ENCODE peak calls at places on chromosomes 1 and 21, in ten cellular contexts. One of them, this sample, is unnamed.

GRCh38 chr21:25578070-25578961 is 29.0 kb downstream of the MRPL39 start:
- DNase-seq in prostate gland: no peak
- DNase-seq in lower leg skin: no peak
- DNase-seq in A549: no peak
- DNase-seq in body of pancreas: no peak
- DNase-seq in NB4: no peak
- DNase-seq in GM12878: peak
- DNase-seq in HepG2: peak
- DNase-seq in breast epithelium: no peak
- DNase-seq in HCT116: no peak
- DNase-seq in this sample: no peak

GRCh38 chr1:2791027-2791760 is 10.3 kb downstream of the TTC34 start:
- DNase-seq in prostate gland: no peak
- DNase-seq in lower leg skin: no peak
- DNase-seq in A549: no peak
- DNase-seq in body of pancreas: no peak
- DNase-seq in NB4: no peak
- DNase-seq in GM12878: no peak
- DNase-seq in HepG2: no peak
- DNase-seq in breast epithelium: no peak
- DNase-seq in HCT116: no peak
- DNase-seq in this sample: no peak

GRCh38 chr21:37259426-37259825 is 7.7 kb downstream of the VPS26C start:
- DNase-seq in prostate gland: no peak
- DNase-seq in lower leg skin: no peak
- DNase-seq in A549: no peak
- DNase-seq in body of pancreas: no peak
- DNase-seq in NB4: no peak
- DNase-seq in GM12878: no peak
- DNase-seq in HepG2: no peak
- DNase-seq in breast epithelium: no peak
- DNase-seq in HCT116: no peak
- DNase-seq in this sample: no peak

GRCh38 chr1:151062738-151063371 is 2.7 kb downstream of the MLLT11 start:
- DNase-seq in prostate gland: no peak
- DNase-seq in lower leg skin: no peak
- DNase-seq in A549: peak
- DNase-seq in body of pancreas: no peak
- DNase-seq in NB4: no peak
- DNase-seq in GM12878: no peak
- DNase-seq in HepG2: no peak
- DNase-seq in breast epithelium: no peak
- DNase-seq in HCT116: no peak
- DNase-seq in this sample: peak

GRCh38 chr1:20385630-20386029 is 95.0 kb downstream of the VWA5B1 start:
- DNase-seq in prostate gland: no peak
- DNase-seq in lower leg skin: no peak
- DNase-seq in A549: no peak
- DNase-seq in body of pancreas: no peak
- DNase-seq in NB4: no peak
- DNase-seq in GM12878: no peak
- DNase-seq in HepG2: no peak
- DNase-seq in breast epithelium: no peak
- DNase-seq in HCT116: no peak
- DNase-seq in this sample: no peak

GRCh38 chr1:35180776-35181374 is 12.1 kb downstream of the SFPQ start:
- DNase-seq in prostate gland: no peak
- DNase-seq in lower leg skin: no peak
- DNase-seq in A549: no peak
- DNase-seq in body of pancreas: no peak
- DNase-seq in NB4: peak
- DNase-seq in GM12878: no peak
- DNase-seq in HepG2: no peak
- DNase-seq in breast epithelium: no peak
- DNase-seq in HCT116: no peak
- DNase-seq in this sample: no peak

GRCh38 chr1:222224576-222224975 is 323.3 kb downstream of the HHIPL2 start:
- DNase-seq in prostate gland: no peak
- DNase-seq in lower leg skin: no peak
- DNase-seq in A549: no peak
- DNase-seq in body of pancreas: no peak
- DNase-seq in NB4: no peak
- DNase-seq in GM12878: no peak
- DNase-seq in HepG2: no peak
- DNase-seq in breast epithelium: no peak
- DNase-seq in HCT116: no peak
- DNase-seq in this sample: no peak

GRCh38 chr1:6070450-6070974 is 24.8 kb downstream of the KCNAB2 start:
- DNase-seq in prostate gland: no peak
- DNase-seq in lower leg skin: no peak
- DNase-seq in A549: no peak
- DNase-seq in body of pancreas: no peak
- DNase-seq in NB4: no peak
- DNase-seq in GM12878: no peak
- DNase-seq in HepG2: no peak
- DNase-seq in breast epithelium: no peak
- DNase-seq in HCT116: no peak
- DNase-seq in this sample: peak

GRCh38 chr1:223731076-223731770 is 18.9 kb downstream of the CAPN2 start:
- DNase-seq in prostate gland: no peak
- DNase-seq in lower leg skin: no peak
- DNase-seq in A549: no peak
- DNase-seq in body of pancreas: peak
- DNase-seq in NB4: no peak
- DNase-seq in GM12878: no peak
- DNase-seq in HepG2: no peak
- DNase-seq in breast epithelium: peak
- DNase-seq in HCT116: no peak
- DNase-seq in this sample: peak

GRCh38 chr1:181134543-181135461 is 46.3 kb downstream of the IER5 start:
- DNase-seq in prostate gland: peak
- DNase-seq in lower leg skin: peak
- DNase-seq in A549: peak
- DNase-seq in body of pancreas: peak
- DNase-seq in NB4: peak
- DNase-seq in GM12878: peak
- DNase-seq in HepG2: no peak
- DNase-seq in breast epithelium: peak
- DNase-seq in HCT116: no peak
- DNase-seq in this sample: peak

GRCh38 chr1:37811027-37811655 is 3.1 kb upstream of the YRDC start:
- DNase-seq in prostate gland: no peak
- DNase-seq in lower leg skin: peak
- DNase-seq in A549: peak
- DNase-seq in body of pancreas: peak
- DNase-seq in NB4: peak
- DNase-seq in GM12878: no peak
- DNase-seq in HepG2: peak
- DNase-seq in breast epithelium: peak
- DNase-seq in HCT116: peak
- DNase-seq in this sample: peak

DNA sequence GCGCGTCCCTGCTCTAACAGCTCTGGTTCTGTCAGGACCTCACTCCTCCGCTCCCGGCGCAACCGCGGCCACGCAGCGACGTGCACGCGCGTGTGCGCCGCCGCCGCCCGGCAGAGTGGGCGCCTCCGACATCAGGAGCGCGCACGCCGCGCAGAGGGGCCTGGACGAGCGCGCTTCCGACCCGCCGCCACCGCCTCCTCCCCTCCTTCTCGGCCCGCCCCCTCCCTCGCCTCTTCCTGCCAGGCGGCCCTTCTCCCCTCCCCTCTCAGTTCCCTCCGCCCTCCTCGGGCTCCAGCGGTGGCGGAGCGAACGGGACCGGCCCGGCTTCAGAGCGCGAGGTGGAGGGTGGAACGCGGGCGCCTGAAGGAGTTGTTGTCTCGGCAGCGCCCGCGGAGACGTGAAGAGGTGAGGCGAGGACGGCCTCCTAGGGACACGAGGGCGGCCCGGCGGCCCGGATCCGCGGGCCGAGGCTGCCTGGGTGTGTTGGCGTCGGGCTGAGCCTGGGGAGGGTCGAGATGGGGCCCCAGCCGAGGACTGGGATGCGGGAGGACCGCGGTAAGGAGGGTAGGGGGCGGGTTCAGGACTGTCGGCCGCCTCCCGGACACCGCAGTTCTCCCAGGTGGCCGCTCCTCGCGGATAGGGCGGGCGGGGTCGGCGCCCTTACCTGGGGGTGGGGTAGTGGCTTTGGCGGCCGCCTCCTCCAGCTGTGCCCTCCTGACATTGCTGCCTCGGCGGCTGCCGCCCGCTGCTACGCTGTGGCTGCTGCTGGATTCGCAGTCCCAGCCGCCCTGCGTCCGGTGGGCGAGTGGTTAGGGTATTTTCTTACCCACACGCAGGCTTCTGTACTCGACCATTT is at the start of gene RABGAP1L:
- DNase-seq in prostate gland: peak
- DNase-seq in lower leg skin: peak
- DNase-seq in A549: peak
- DNase-seq in body of pancreas: peak
- DNase-seq in NB4: peak
- DNase-seq in GM12878: peak
- DNase-seq in HepG2: peak
- DNase-seq in breast epithelium: peak
- DNase-seq in HCT116: peak
- DNase-seq in this sample: peak
- TF ChIP-seq POLR2A in prostate gland: peak
- TF ChIP-seq POLR2A in lower leg skin: no peak
- TF ChIP-seq POLR2A in A549: peak
- TF ChIP-seq POLR2A in body of pancreas: peak
- TF ChIP-seq POLR2A in NB4: peak
- TF ChIP-seq POLR2A in GM12878: peak
- TF ChIP-seq POLR2A in HepG2: peak
- TF ChIP-seq POLR2A in breast epithelium: peak
- TF ChIP-seq POLR2A in HCT116: peak
- TF ChIP-seq POLR2A in this sample: no peak

GRCh38 chr1:173865468-173866164 is 2.2 kb downstream of the GAS5 start:
- DNase-seq in prostate gland: no peak
- DNase-seq in lower leg skin: no peak
- DNase-seq in A549: no peak
- DNase-seq in body of pancreas: no peak
- DNase-seq in NB4: no peak
- DNase-seq in GM12878: no peak
- DNase-seq in HepG2: no peak
- DNase-seq in breast epithelium: no peak
- DNase-seq in HCT116: no peak
- DNase-seq in this sample: no peak

GRCh38 chr1:173867753-173868265 is at the start of gene GAS5:
- DNase-seq in prostate gland: peak
- DNase-seq in lower leg skin: peak
- DNase-seq in A549: peak
- DNase-seq in body of pancreas: peak
- DNase-seq in NB4: peak
- DNase-seq in GM12878: peak
- DNase-seq in HepG2: peak
- DNase-seq in breast epithelium: peak
- DNase-seq in HCT116: peak
- DNase-seq in this sample: peak

GRCh38 chr1:173868266-173869107 is at the start of gene ZBTB37:
- DNase-seq in prostate gland: peak
- DNase-seq in lower leg skin: peak
- DNase-seq in A549: peak
- DNase-seq in body of pancreas: peak
- DNase-seq in NB4: peak
- DNase-seq in GM12878: no peak
- DNase-seq in HepG2: peak
- DNase-seq in breast epithelium: peak
- DNase-seq in HCT116: peak
- DNase-seq in this sample: peak

GRCh38 chr1:173866462-173866861 is 1.3 kb downstream of the GAS5 start:
- DNase-seq in prostate gland: no peak
- DNase-seq in lower leg skin: no peak
- DNase-seq in A549: no peak
- DNase-seq in body of pancreas: no peak
- DNase-seq in NB4: peak
- DNase-seq in GM12878: no peak
- DNase-seq in HepG2: no peak
- DNase-seq in breast epithelium: no peak
- DNase-seq in HCT116: no peak
- DNase-seq in this sample: no peak

GRCh38 chr1:173867141-173867752 is 542 bp downstream of the GAS5 start:
- DNase-seq in prostate gland: no peak
- DNase-seq in lower leg skin: no peak
- DNase-seq in A549: no peak
- DNase-seq in body of pancreas: no peak
- DNase-seq in NB4: no peak
- DNase-seq in GM12878: no peak
- DNase-seq in HepG2: no peak
- DNase-seq in breast epithelium: no peak
- DNase-seq in HCT116: no peak
- DNase-seq in this sample: no peak
- TF ChIP-seq POLR2A in prostate gland: no peak
- TF ChIP-seq POLR2A in lower leg skin: no peak
- TF ChIP-seq POLR2A in A549: no peak
- TF ChIP-seq POLR2A in body of pancreas: no peak
- TF ChIP-seq POLR2A in NB4: no peak
- TF ChIP-seq POLR2A in GM12878: no peak
- TF ChIP-seq POLR2A in HepG2: no peak
- TF ChIP-seq POLR2A in breast epithelium: no peak
- TF ChIP-seq POLR2A in HCT116: no peak
- TF ChIP-seq POLR2A in this sample: no peak

DNA sequence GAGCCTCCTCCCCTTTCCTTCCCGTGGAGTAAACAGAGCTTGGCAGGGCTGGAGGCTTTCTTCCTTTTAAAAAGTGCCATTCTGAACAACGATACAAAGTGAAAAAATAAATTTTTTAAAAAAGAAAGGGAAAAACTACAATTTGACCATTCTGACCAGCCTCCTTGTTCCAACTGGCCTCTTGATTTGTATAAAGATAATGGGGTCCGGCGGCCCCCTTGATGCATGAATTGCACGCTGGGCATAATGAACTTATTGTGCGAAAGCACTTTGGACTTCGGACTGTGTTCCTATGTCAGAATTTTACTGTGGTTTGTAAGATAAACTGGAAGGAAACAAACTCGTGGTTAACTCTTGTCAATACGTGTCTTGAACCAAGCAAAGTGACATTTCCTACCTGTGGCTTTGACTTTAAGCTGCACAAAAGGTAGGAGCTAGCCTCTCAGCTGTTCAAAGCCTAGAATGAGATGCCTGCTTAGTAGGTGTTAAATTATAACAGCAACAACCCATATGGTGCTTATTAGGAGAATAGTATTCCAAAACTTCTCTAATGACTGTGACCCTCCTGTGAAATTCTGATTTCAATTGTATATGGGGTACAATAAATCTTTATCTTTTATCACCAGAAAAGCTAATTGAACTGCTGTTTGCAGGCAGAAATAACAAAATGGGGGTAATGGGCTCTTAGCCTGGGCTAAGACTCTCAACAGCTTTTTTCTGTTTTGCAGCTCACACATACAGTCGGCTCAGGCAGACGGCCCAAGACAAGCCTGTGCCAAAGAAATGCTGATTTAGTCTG is 9.4 kb downstream of the IRF2BP2 start:
- DNase-seq in prostate gland: no peak
- DNase-seq in lower leg skin: no peak
- DNase-seq in A549: peak
- DNase-seq in body of pancreas: peak
- DNase-seq in NB4: peak
- DNase-seq in GM12878: no peak
- DNase-seq in HepG2: peak
- DNase-seq in breast epithelium: no peak
- DNase-seq in HCT116: peak
- DNase-seq in this sample: peak
- TF ChIP-seq POLR2A in prostate gland: no peak
- TF ChIP-seq POLR2A in lower leg skin: no peak
- TF ChIP-seq POLR2A in A549: no peak
- TF ChIP-seq POLR2A in body of pancreas: peak
- TF ChIP-seq POLR2A in NB4: peak
- TF ChIP-seq POLR2A in GM12878: peak
- TF ChIP-seq POLR2A in HepG2: peak
- TF ChIP-seq POLR2A in breast epithelium: no peak
- TF ChIP-seq POLR2A in HCT116: no peak
- TF ChIP-seq POLR2A in this sample: no peak

GRCh38 chr1:202159534-202160371 is 649 bp downstream of the PTPN7 start:
- DNase-seq in prostate gland: no peak
- DNase-seq in lower leg skin: no peak
- DNase-seq in A549: no peak
- DNase-seq in body of pancreas: no peak
- DNase-seq in NB4: peak
- DNase-seq in GM12878: no peak
- DNase-seq in HepG2: no peak
- DNase-seq in breast epithelium: no peak
- DNase-seq in HCT116: no peak
- DNase-seq in this sample: no peak
- TF ChIP-seq POLR2A in prostate gland: no peak
- TF ChIP-seq POLR2A in lower leg skin: no peak
- TF ChIP-seq POLR2A in A549: no peak
- TF ChIP-seq POLR2A in body of pancreas: no peak
- TF ChIP-seq POLR2A in NB4: peak
- TF ChIP-seq POLR2A in GM12878: peak
- TF ChIP-seq POLR2A in HepG2: no peak
- TF ChIP-seq POLR2A in breast epithelium: no peak
- TF ChIP-seq POLR2A in HCT116: no peak
- TF ChIP-seq POLR2A in this sample: no peak